ENCODE peak calls at places on chromosome 3, in four cellular contexts. One of them, this sample, is unnamed.

GRCh38 chr3:177195941-177196472 is 1.3 kb downstream of the TBL1XR1 start:
- DNase-seq in T-helper 17 cell: no peak
- DNase-seq in neural crest cell: no peak
- DNase-seq in stimulated activated naive CD4-positive, alpha-beta T cell: peak; percentile 66
- DNase-seq in this sample: no peak

GRCh38 chr3:154125378-154126030 is 4.3 kb downstream of the ARHGEF26 start:
- DNase-seq in T-helper 17 cell: no peak
- DNase-seq in neural crest cell: no peak
- DNase-seq in stimulated activated naive CD4-positive, alpha-beta T cell: no peak
- DNase-seq in this sample: no peak

GRCh38 chr3:31729573-31729972 is 196.8 kb downstream of the STT3B start:
- DNase-seq in T-helper 17 cell: no peak
- DNase-seq in neural crest cell: no peak
- DNase-seq in stimulated activated naive CD4-positive, alpha-beta T cell: no peak
- DNase-seq in this sample: no peak

GRCh38 chr3:135970500-135971116 is 5.1 kb downstream of the PPP2R3A start:
- DNase-seq in T-helper 17 cell: no peak
- DNase-seq in neural crest cell: no peak
- DNase-seq in stimulated activated naive CD4-positive, alpha-beta T cell: no peak
- DNase-seq in this sample: no peak

GRCh38 chr3:58349792-58350626 is 17.3 kb downstream of the PXK start:
- DNase-seq in T-helper 17 cell: no peak
- DNase-seq in neural crest cell: no peak
- DNase-seq in stimulated activated naive CD4-positive, alpha-beta T cell: no peak
- DNase-seq in this sample: no peak

GRCh38 chr3:44326035-44326434 is 12.5 kb upstream of the TCAIM start:
- DNase-seq in T-helper 17 cell: no peak
- DNase-seq in neural crest cell: no peak
- DNase-seq in stimulated activated naive CD4-positive, alpha-beta T cell: no peak
- DNase-seq in this sample: no peak

GRCh38 chr3:32510075-32510724 is 7.5 kb upstream of the CMTM6 start:
- DNase-seq in T-helper 17 cell: peak; percentile 16
- DNase-seq in neural crest cell: peak; percentile 58
- DNase-seq in stimulated activated naive CD4-positive, alpha-beta T cell: peak; percentile 68
- DNase-seq in this sample: no peak

GRCh38 chr3:148464246-148464645 is 233.5 kb upstream of the AGTR1 start:
- DNase-seq in T-helper 17 cell: no peak
- DNase-seq in neural crest cell: no peak
- DNase-seq in stimulated activated naive CD4-positive, alpha-beta T cell: no peak
- DNase-seq in this sample: no peak

GRCh38 chr3:53730565-53730964 is 115.7 kb downstream of the CHDH start:
- DNase-seq in T-helper 17 cell: no peak
- DNase-seq in neural crest cell: no peak
- DNase-seq in stimulated activated naive CD4-positive, alpha-beta T cell: no peak
- DNase-seq in this sample: no peak

GRCh38 chr3:98602078-98602678 is 8.8 kb upstream of the CPOX start:
- DNase-seq in T-helper 17 cell: no peak
- DNase-seq in neural crest cell: peak; percentile 8
- DNase-seq in stimulated activated naive CD4-positive, alpha-beta T cell: peak; percentile 29
- DNase-seq in this sample: no peak

GRCh38 chr3:10941972-10942371 is 50.6 kb upstream of the SLC6A1 start:
- DNase-seq in T-helper 17 cell: no peak
- DNase-seq in neural crest cell: peak; percentile 25
- DNase-seq in stimulated activated naive CD4-positive, alpha-beta T cell: no peak
- DNase-seq in this sample: no peak

GRCh38 chr3:45792516-45793172 is 3.7 kb downstream of the SLC6A20 start:
- DNase-seq in T-helper 17 cell: no peak
- DNase-seq in neural crest cell: no peak
- DNase-seq in stimulated activated naive CD4-positive, alpha-beta T cell: no peak
- DNase-seq in this sample: no peak

GRCh38 chr3:58586776-58587192 is 9.6 kb upstream of the FAM107A start:
- DNase-seq in T-helper 17 cell: no peak
- DNase-seq in neural crest cell: no peak
- DNase-seq in stimulated activated naive CD4-positive, alpha-beta T cell: no peak
- DNase-seq in this sample: no peak

GRCh38 chr3:186640473-186640818 is 247 bp downstream of the FETUB start:
- DNase-seq in T-helper 17 cell: no peak
- DNase-seq in neural crest cell: peak; percentile 6
- DNase-seq in stimulated activated naive CD4-positive, alpha-beta T cell: no peak
- DNase-seq in this sample: no peak

GRCh38 chr3:196788509-196788908 is 48.9 kb downstream of the PAK2 start:
- DNase-seq in T-helper 17 cell: no peak
- DNase-seq in neural crest cell: no peak
- DNase-seq in stimulated activated naive CD4-positive, alpha-beta T cell: no peak
- DNase-seq in this sample: no peak

GRCh38 chr3:12797124-12797891 is 828 bp downstream of the CAND2 start:
- DNase-seq in T-helper 17 cell: no peak
- DNase-seq in neural crest cell: no peak
- DNase-seq in stimulated activated naive CD4-positive, alpha-beta T cell: no peak
- DNase-seq in this sample: no peak

GRCh38 chr3:33543600-33543999 is 103.4 kb upstream of the UBP1 start:
- DNase-seq in T-helper 17 cell: no peak
- DNase-seq in neural crest cell: no peak
- DNase-seq in stimulated activated naive CD4-positive, alpha-beta T cell: no peak
- DNase-seq in this sample: no peak

GRCh38 chr3:107142786-107143185 is 234.5 kb upstream of the CCDC54 start:
- DNase-seq in T-helper 17 cell: no peak
- DNase-seq in neural crest cell: no peak
- DNase-seq in stimulated activated naive CD4-positive, alpha-beta T cell: no peak
- DNase-seq in this sample: peak; percentile 15

GRCh38 chr3:56484525-56485024 is 16.3 kb upstream of the ERC2 start:
- DNase-seq in T-helper 17 cell: no peak
- DNase-seq in neural crest cell: no peak
- DNase-seq in stimulated activated naive CD4-positive, alpha-beta T cell: no peak
- DNase-seq in this sample: no peak

GRCh38 chr3:193812791-193813505 is 219.9 kb downstream of the OPA1 start:
- DNase-seq in T-helper 17 cell: no peak
- DNase-seq in neural crest cell: no peak
- DNase-seq in stimulated activated naive CD4-positive, alpha-beta T cell: no peak
- DNase-seq in this sample: peak; percentile 95

GRCh38 chr3:197364410-197365071 is 66.1 kb upstream of the DLG1 start:
- DNase-seq in T-helper 17 cell: no peak
- DNase-seq in neural crest cell: no peak
- DNase-seq in stimulated activated naive CD4-positive, alpha-beta T cell: no peak
- DNase-seq in this sample: no peak

GRCh38 chr3:21506061-21506460 is 244.9 kb downstream of the ZNF385D start:
- DNase-seq in T-helper 17 cell: no peak
- DNase-seq in neural crest cell: no peak
- DNase-seq in stimulated activated naive CD4-positive, alpha-beta T cell: no peak
- DNase-seq in this sample: no peak

GRCh38 chr3:185477316-185477715 is 21.5 kb downstream of the TMEM41A start:
- DNase-seq in T-helper 17 cell: no peak
- DNase-seq in neural crest cell: no peak
- DNase-seq in stimulated activated naive CD4-positive, alpha-beta T cell: no peak
- DNase-seq in this sample: no peak

GRCh38 chr3:60917136-60917535 is 334.1 kb downstream of the FHIT start:
- DNase-seq in T-helper 17 cell: no peak
- DNase-seq in neural crest cell: no peak
- DNase-seq in stimulated activated naive CD4-positive, alpha-beta T cell: no peak
- DNase-seq in this sample: no peak

GRCh38 chr3:66195347-66195783 is 25.4 kb upstream of the SLC25A26 start:
- DNase-seq in T-helper 17 cell: no peak
- DNase-seq in neural crest cell: peak; percentile 54
- DNase-seq in stimulated activated naive CD4-positive, alpha-beta T cell: no peak
- DNase-seq in this sample: no peak

GRCh38 chr3:62228467-62228866 is 144.9 kb downstream of the FEZF2 start:
- DNase-seq in T-helper 17 cell: no peak
- DNase-seq in neural crest cell: no peak
- DNase-seq in stimulated activated naive CD4-positive, alpha-beta T cell: no peak
- DNase-seq in this sample: no peak

GRCh38 chr3:69695933-69696332 is 43.3 kb upstream of the MITF start:
- DNase-seq in T-helper 17 cell: no peak
- DNase-seq in neural crest cell: no peak
- DNase-seq in stimulated activated naive CD4-positive, alpha-beta T cell: no peak
- DNase-seq in this sample: no peak

This sample was measured in iPS DF 19.7.